ENCODE peak calls at places on chromosomes 16 and 17, in six cellular contexts. F is thoracic aorta, Q is uterus, T is kidney, S is AG10803, V is epithelial cell of esophagus. U is an unnamed sample.

GRCh38 chr17:61205406-61205805 is 194.2 kb upstream of the TBX2 start:
- DNase-seq in V (no peak), T (no peak), Q (no peak), S (no peak), F (no peak), U (no peak)

GRCh38 chr16:9357829-9358228 is 266.4 kb downstream of the HAPSTR1 start:
- DNase-seq in Q (no peak), S (no peak), T (no peak), V (no peak), F (no peak), U (no peak)

GRCh38 chr17:58756246-58757161 is 850 bp downstream of the PPM1E start:
- DNase-seq in T (no peak), V (no peak), Q (no peak), S (no peak), F (no peak), U (peak)

GRCh38 chr17:76080207-76080933 is 1.4 kb downstream of the ZACN start:
- DNase-seq in S (no peak), F (no peak), T (peak), V (no peak), Q (no peak), U (no peak)

GRCh38 chr16:4477966-4478365 is 1.8 kb downstream of the HMOX2 start:
- DNase-seq in Q (no peak), T (no peak), F (no peak), S (peak), V (peak), U (peak)

GRCh38 chr16:27313422-27314160 is at the start of gene IL4R:
- DNase-seq in S (peak), T (peak), Q (peak), V (peak), F (peak), U (peak)

GRCh38 chr17:72287586-72287985 is 166.8 kb downstream of the SOX9 start:
- DNase-seq in F (no peak), S (no peak), V (no peak), T (no peak), Q (no peak), U (no peak)

GRCh38 chr16:8675183-8676159 is 1.1 kb downstream of the ABAT start:
- DNase-seq in T (no peak), S (no peak), Q (no peak), F (no peak), V (peak), U (no peak)

DNA sequence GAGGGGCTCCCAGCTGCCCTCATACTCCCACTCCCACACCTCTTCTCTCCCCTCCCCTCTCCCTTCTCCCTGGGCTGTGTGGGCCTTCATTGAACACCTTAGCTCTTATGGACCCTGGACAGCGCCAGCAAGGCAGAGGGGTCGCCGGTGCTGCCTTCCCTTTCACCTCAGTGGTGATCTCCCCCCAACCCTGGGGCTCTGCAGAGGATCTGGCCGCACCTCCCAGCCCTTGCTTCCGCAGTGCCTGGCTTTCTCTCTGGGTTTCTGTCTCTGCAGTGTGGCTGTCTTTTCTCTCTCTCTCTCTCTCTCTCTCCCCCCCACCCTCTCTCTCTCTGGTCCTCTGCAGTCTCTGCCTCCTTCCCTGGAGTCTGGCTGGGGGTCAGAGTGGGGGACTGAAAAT is 1.2 kb downstream of the SEZ6L2 start:
- DNase-seq in S (no peak), T (no peak), F (no peak), V (no peak), Q (no peak), U (no peak)
- H3K4me3 ChIP-seq in S (no peak), T (no peak), F (no peak), V (no peak), Q (no peak), U (no peak)

GRCh38 chr17:50464121-50464520 is 4.6 kb downstream of the CHAD start:
- DNase-seq in F (no peak), V (no peak), Q (no peak), S (no peak), T (no peak), U (no peak)

GRCh38 chr17:50464736-50465135 is 3.9 kb downstream of the CHAD start:
- DNase-seq in T (no peak), F (no peak), V (no peak), Q (no peak), S (no peak), U (no peak)

GRCh38 chr17:50465171-50465570 is 3.5 kb downstream of the CHAD start:
- DNase-seq in F (no peak), Q (no peak), T (no peak), V (no peak), S (no peak), U (no peak)

GRCh38 chr17:50466371-50467113 is 2.1 kb downstream of the CHAD start:
- DNase-seq in V (no peak), F (no peak), S (no peak), Q (no peak), T (no peak), U (no peak)

DNA sequence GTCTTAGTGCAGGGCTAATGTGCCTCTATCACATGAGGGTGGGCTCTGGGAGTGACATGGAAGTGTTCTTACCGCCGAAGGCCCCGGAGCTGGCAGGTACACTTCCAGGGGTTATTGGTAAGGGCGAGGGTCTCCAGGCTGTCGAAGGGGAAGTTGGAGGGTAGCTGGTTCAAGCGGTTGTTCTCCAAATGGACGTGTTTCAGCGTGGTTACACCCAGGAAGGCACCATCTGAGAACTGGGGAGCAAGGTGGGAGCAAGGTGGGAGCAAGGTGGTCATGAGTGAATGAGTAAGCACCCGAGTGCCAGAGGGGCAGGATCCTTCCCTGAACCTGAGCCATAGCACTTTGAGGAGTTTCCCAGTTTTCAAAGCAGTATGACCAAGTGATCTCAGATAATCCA is 3.0 kb downstream of the CHAD start:
- DNase-seq in V (no peak), T (no peak), F (no peak), Q (no peak), S (no peak), U (no peak)
- TF ChIP-seq CTCF in V (no peak), T (no peak), F (no peak), Q (no peak), S (no peak), U (no peak)

GRCh38 chr17:39173539-39174274 is 7.7 kb upstream of the ARL5C start:
- DNase-seq in Q (no peak), T (no peak), V (no peak), F (no peak), S (no peak), U (no peak)

GRCh38 chr17:39177256-39177655 is 11.3 kb upstream of the ARL5C start:
- DNase-seq in T (no peak), F (no peak), S (no peak), Q (no peak), V (no peak), U (peak)

GRCh38 chr17:39171933-39172332 is 6.0 kb upstream of the ARL5C start:
- DNase-seq in S (no peak), F (no peak), T (no peak), V (no peak), Q (no peak), U (no peak)

GRCh38 chr17:39175695-39176093 is 9.7 kb upstream of the ARL5C start:
- DNase-seq in F (no peak), T (no peak), V (no peak), S (no peak), Q (no peak), U (no peak)

DNA sequence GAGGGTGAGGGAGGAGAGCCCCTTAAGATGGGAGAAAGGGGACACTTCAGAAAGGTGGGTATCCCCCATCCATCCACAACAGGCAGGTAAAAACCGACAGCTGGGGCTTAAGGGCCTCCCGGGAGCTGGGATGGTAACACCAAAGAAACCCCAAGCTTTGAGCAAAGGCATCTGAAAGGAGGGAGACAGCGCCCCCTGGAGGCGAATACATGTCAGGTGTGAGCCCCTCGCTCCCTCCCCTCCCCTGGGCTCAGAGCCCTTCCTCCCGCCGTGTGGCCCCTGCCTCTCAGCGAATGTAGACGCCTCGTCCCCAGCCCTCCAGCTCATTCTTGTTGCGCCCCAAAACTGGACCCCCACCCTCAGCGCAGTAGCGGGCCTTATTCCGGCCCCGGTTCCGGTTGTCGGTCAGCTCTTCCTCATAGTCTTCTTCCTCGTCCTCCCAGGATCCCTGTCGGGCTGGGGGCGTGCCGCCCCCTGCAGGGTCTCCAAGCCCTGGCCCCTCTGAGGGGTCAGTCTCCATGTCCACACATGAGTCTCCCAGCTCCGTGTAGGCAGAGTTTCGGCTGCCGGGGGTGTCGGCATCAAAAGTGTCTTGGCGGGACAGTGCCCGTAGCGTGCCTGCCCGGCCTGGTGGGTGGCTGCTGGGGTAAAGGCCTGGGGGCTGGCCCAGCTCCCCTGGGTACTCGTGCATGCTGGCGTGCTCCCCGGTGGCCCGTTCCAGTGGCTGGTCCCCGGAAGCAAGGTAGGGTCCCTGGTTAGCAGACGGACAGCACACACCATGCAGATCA is 9.1 kb upstream of the ARL5C start:
- DNase-seq in F (no peak), V (peak), Q (peak), S (peak), T (peak), U (peak)
- H3K4me3 ChIP-seq in F (no peak), V (no peak), Q (no peak), S (no peak), T (no peak), U (no peak)

GRCh38 chr17:81443269-81443668 is 48.0 kb downstream of the BAHCC1 start:
- DNase-seq in T (no peak), Q (no peak), V (no peak), S (no peak), F (no peak), U (no peak)

GRCh38 chr17:81448442-81448841 is 53.2 kb downstream of the BAHCC1 start:
- DNase-seq in Q (no peak), T (no peak), F (no peak), S (no peak), V (no peak), U (no peak)

GRCh38 chr17:81444610-81445339 is 49.5 kb downstream of the BAHCC1 start:
- DNase-seq in S (no peak), T (no peak), Q (no peak), V (no peak), F (no peak), U (no peak)

GRCh38 chr17:81447331-81447933 is 52.2 kb downstream of the BAHCC1 start:
- DNase-seq in F (no peak), T (no peak), S (no peak), V (no peak), Q (no peak), U (no peak)

GRCh38 chr17:81445642-81446500 is 50.6 kb downstream of the BAHCC1 start:
- DNase-seq in Q (no peak), V (no peak), T (no peak), F (no peak), S (no peak), U (no peak)
- TF ChIP-seq CTCF in Q (no peak), V (no peak), T (no peak), F (no peak), S (no peak), U (no peak)

GRCh38 chr16:50467943-50468748 is 80.0 kb upstream of the NKD1 start:
- DNase-seq in V (no peak), Q (no peak), S (no peak), F (no peak), T (no peak), U (no peak)

GRCh38 chr16:50466170-50466569 is 82.0 kb upstream of the NKD1 start:
- DNase-seq in T (no peak), V (no peak), S (no peak), F (no peak), Q (no peak), U (no peak)

GRCh38 chr16:50469121-50469743 is 79.0 kb upstream of the NKD1 start:
- DNase-seq in T (no peak), V (no peak), S (no peak), Q (no peak), F (no peak), U (no peak)

GRCh38 chr16:50468749-50469078 is 79.5 kb upstream of the NKD1 start:
- DNase-seq in Q (no peak), V (no peak), S (no peak), T (no peak), F (no peak), U (no peak)

DNA sequence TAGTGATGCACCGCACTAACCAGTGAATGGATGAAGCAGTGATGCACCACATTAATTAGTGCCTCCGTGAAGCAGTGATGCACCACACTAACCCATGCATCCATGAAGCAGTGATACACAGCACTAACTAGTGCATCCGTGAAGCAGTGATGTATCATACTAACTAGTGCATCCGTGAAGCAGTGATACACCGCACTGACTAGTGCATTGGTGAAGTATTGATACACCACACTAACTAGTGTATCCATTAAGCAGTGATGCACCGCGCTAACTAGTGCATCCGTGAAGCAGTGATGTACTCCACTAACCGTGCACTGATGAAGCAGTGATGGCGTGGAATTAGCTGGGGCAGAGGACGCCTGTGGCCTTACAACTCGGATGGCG is 80.6 kb upstream of the NKD1 start:
- DNase-seq in Q (no peak), F (no peak), S (no peak), V (no peak), T (no peak), U (no peak)
- H3K4me3 ChIP-seq in Q (no peak), F (peak), S (no peak), V (no peak), T (no peak), U (no peak)

GRCh38 chr17:8080208-8080798 is 7.2 kb downstream of the ALOX12B start:
- DNase-seq in F (no peak), Q (no peak), V (no peak), S (no peak), T (no peak), U (peak)
- TF ChIP-seq CTCF in F (no peak), Q (no peak), V (no peak), S (no peak), T (no peak), U (no peak)

GRCh38 chr16:58198739-58199411 is 969 bp upstream of the CSNK2A2 start:
- DNase-seq in V (no peak), S (no peak), T (no peak), F (no peak), Q (no peak), U (no peak)
- H3K4me3 ChIP-seq in V (no peak), S (no peak), T (peak), F (no peak), Q (no peak), U (no peak)

U was measured in fibroblast of the aortic adventitia.